ENCODE peak calls at places on chromosomes 6 and 20, in four cellular contexts. L is heart right ventricle, K is A673, H is fibroblast of lung. P is an unnamed sample. For H3K4me1, the result is how much of the 10 kb centered on the place peaks cover.

GRCh38 chr20:5513975-5514516 is 197.3 kb upstream of the PROKR2 start:
- DNase-seq in L (no peak), K (no peak), H (peak), P (peak)

GRCh38 chr6:128630213-128630612 is 109.8 kb upstream of the PTPRK start:
- DNase-seq in L (no peak), K (no peak), H (no peak), P (no peak)

GRCh38 chr20:6768228-6769185 is 1.0 kb downstream of the BMP2 start:
- DNase-seq in L (peak), K (no peak), H (peak), P (no peak)

GRCh38 chr6:152270301-152270925 is 366.7 kb downstream of the SYNE1 start:
- DNase-seq in L (no peak), K (peak), H (peak), P (no peak)

GRCh38 chr6:44630125-44631028 is 242.9 kb downstream of the CDC5L start:
- DNase-seq in L (no peak), K (peak), H (peak), P (no peak)

GRCh38 chr20:47865912-47866311 is 80.6 kb upstream of the SULF2 start:
- DNase-seq in L (no peak), K (no peak), H (no peak), P (no peak)

GRCh38 chr6:17045581-17046322 is 56.1 kb upstream of the STMND1 start:
- DNase-seq in L (peak), K (no peak), H (peak), P (no peak)

GRCh38 chr6:118705799-118706481 is 54.5 kb upstream of the CEP85L start:
- DNase-seq in L (no peak), K (peak), H (peak), P (no peak)

GRCh38 chr6:150320450-150320849 is 48.4 kb upstream of the IYD start:
- DNase-seq in L (peak), K (no peak), H (peak), P (no peak)

GRCh38 chr6:29947292-29947980 is 5.1 kb downstream of the HLA-A start:
- DNase-seq in L (no peak), K (no peak), H (no peak), P (no peak)

GRCh38 chr6:113879186-113880096 is 22.3 kb downstream of the MARCKS start:
- DNase-seq in L (no peak), K (peak), H (peak), P (no peak)

GRCh38 chr20:43900496-43900895 is 14.2 kb upstream of the TOX2 start:
- DNase-seq in L (peak), K (no peak), H (peak), P (no peak)

GRCh38 chr6:151254451-151255081 is 14.8 kb downstream of the AKAP12 start:
- DNase-seq in L (no peak), K (peak), H (peak), P (no peak)

GRCh38 chr6:24125980-24126379 is at the start of gene NRSN1:
- DNase-seq in L (no peak), K (peak), H (no peak), P (no peak)

GRCh38 chr20:33859751-33860150 is 48.6 kb downstream of the CHMP4B start:
- DNase-seq in L (no peak), K (no peak), H (no peak), P (no peak)

GRCh38 chr6:149846321-149846720 is 17.8 kb downstream of the LRP11 start:
- DNase-seq in L (no peak), K (peak), H (peak), P (no peak)

GRCh38 chr6:23533311-23533710 is 592.7 kb upstream of the NRSN1 start:
- DNase-seq in L (no peak), K (no peak), H (no peak), P (no peak)

GRCh38 chr6:72811971-72812421 is 190.1 kb downstream of the KCNQ5 start:
- DNase-seq in L (no peak), K (no peak), H (no peak), P (no peak)

GRCh38 chr6:12479885-12480284 is 189.7 kb downstream of the EDN1 start:
- DNase-seq in L (no peak), K (peak), H (peak), P (no peak)

GRCh38 chr6:38195113-38195635 is 375.6 kb downstream of the ZFAND3 start:
- DNase-seq in L (no peak), K (no peak), H (no peak), P (no peak)

GRCh38 chr6:5728726-5729434 is 277.8 kb downstream of the NRN1 start:
- DNase-seq in L (no peak), K (no peak), H (no peak), P (peak)

GRCh38 chr6:169785566-169785965 is 34.1 kb downstream of the ERMARD start:
- DNase-seq in L (no peak), K (no peak), H (no peak), P (no peak)

GRCh38 chr20:64038579-64039292 is 2.8 kb downstream of the C20orf204 start:
- DNase-seq in L (peak), K (peak), H (peak), P (no peak)

DNA sequence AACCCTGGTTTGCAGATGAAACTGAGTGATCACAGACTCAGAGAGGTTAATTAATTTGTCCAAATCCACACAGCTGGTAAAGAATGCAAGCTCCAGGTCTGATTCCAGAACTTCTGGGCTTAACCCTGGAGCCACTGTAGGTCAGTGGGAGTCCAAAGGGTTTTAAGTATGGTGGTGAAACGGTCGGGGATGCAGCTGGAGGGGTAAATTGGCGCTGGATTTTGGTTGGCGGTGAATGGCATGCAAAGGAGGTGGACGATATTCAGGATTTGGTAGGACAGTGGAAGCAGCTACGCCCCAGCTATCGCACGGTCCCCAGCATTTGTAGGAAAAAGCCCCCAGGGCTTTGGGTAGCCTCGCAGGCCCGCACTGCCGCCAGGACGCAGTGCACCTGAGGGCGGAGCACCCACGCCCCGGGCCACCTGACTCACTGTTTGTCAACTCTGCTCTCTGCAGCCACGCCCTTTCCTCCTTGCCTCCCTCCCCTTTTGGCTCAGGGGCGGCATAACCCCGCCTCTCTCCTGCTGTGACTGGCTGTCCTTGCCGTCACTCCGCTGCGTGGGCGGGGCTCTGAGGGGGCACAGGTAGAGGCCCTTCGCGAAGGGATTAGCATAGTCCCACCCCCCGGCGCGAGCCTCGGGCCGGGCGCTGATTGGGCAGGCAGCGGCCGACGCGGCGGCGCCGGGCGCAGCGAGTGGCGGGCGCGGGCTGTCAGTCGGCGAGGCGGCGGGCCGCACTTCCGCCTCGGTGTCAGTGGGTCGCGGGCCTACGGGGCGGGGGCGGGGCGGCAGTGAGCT is at the start of gene OSBPL2:
- DNase-seq in L (peak), K (peak), H (peak), P (peak)
- H3K4me1 ChIP-seq in L (half or more), K (under half), H (under half), P (under half)

GRCh38 chr6:144383336-144383735 is 98.2 kb downstream of the UTRN start:
- DNase-seq in L (no peak), K (no peak), H (no peak), P (no peak)

GRCh38 chr6:144378437-144378836 is 93.3 kb downstream of the UTRN start:
- DNase-seq in L (no peak), K (no peak), H (peak), P (no peak)

GRCh38 chr6:144390202-144390601 is 105.1 kb downstream of the UTRN start:
- DNase-seq in L (no peak), K (no peak), H (no peak), P (no peak)

GRCh38 chr6:144379356-144379755 is 94.2 kb downstream of the UTRN start:
- DNase-seq in L (no peak), K (peak), H (peak), P (no peak)

GRCh38 chr6:144384427-144384826 is 99.3 kb downstream of the UTRN start:
- DNase-seq in L (no peak), K (no peak), H (no peak), P (no peak)
- H3K27ac ChIP-seq in L (no peak), K (no peak), H (no peak), P (peak)

DNA sequence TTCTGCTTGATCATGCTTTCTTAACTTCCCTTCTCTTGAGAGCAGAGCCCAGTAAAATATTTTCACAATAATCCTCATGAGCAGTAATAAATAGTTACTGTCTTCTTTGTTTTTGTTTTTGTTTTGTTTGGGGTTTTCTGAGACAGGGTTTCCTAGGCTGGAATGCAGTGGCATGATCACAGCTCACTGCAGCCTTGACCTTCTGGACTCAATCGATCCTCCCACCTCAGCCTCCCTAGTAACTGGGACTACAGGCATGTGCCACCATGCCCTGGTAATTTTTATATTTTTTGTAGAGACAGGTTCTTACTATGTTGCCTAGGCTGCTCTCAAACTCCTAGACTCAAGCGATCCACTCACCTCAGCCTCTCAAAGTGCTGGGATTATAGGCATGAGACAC is 127.8 kb upstream of the TOP1 start:
- DNase-seq in L (no peak), K (no peak), H (no peak), P (no peak)
- H3K4me1 ChIP-seq in L (under half), K (under half), H (under half), P (under half)

GRCh38 chr6:155311076-155311475 is 3.2 kb downstream of the TFB1M start:
- DNase-seq in L (no peak), K (peak), H (peak), P (no peak)
- H3K27ac ChIP-seq in L (no peak), K (peak), H (no peak), P (peak)

P was measured in Panc1.